ENCODE peak calls at places on chromosomes 13 and 19, in ten cellular contexts. J is H54; G is stimulated activated naive CD8-positive, alpha-beta T cell treated with anti-CD3 and anti-CD28 coated beads, Interleukin-15, Interleukin-2, amounts not matched to agents 100 U/mL and 50 U/mL, for 24 hours; B is neural crest cell; W is sigmoid colon; L is HFF-Myc; P is stimulated activated CD4-positive, alpha-beta T cell treated with anti-CD3 and anti-CD28 coated beads, Interleukin-15, amount 100 ng/mL, for 48 hours; I is ecto neural progenitor cell; O is activated CD8-positive, alpha-beta T cell treated with anti-CD3 and anti-CD28 coated beads for 36 hours; K is iPS DF 19.7. V is an unnamed sample.

GRCh38 chr19:10238172-10238783 is 7.1 kb upstream of the S1PR2 start:
- DNase-seq in J (peak; percentile 45), G (no peak), B (no peak), W (peak; percentile 92), L (no peak), P (no peak), I (no peak), O (peak; percentile 32), K (no peak), V (no peak)

GRCh38 chr13:33236021-33236420 is 49.5 kb downstream of the STARD13 start:
- DNase-seq in J (peak; percentile 26), G (no peak), B (no peak), W (no peak), L (no peak), P (no peak), I (no peak), O (no peak), K (no peak), V (no peak)

GRCh38 chr13:46567671-46568070 is 14.7 kb downstream of the LRCH1 start:
- DNase-seq in J (no peak), G (no peak), B (no peak), W (no peak), L (no peak), P (no peak), I (no peak), O (no peak), K (no peak), V (no peak)

GRCh38 chr19:1072371-1073015 is 5.5 kb downstream of the ARHGAP45 start:
- DNase-seq in J (no peak), G (no peak), B (no peak), W (no peak), L (no peak), P (no peak), I (no peak), O (no peak), K (no peak), V (no peak)

GRCh38 chr13:95317037-95317989 is 16.1 kb upstream of the ABCC4 start:
- DNase-seq in J (no peak), G (no peak), B (no peak), W (no peak), L (no peak), P (no peak), I (no peak), O (no peak), K (no peak), V (no peak)

GRCh38 chr13:77696006-77696862 is 1.3 kb upstream of the SLAIN1 start:
- DNase-seq in J (no peak), G (no peak), B (no peak), W (no peak), L (no peak), P (no peak), I (no peak), O (no peak), K (no peak), V (no peak)

GRCh38 chr19:902446-903226 is 9.4 kb downstream of the RNU6-9 start:
- DNase-seq in J (no peak), G (no peak), B (no peak), W (no peak), L (no peak), P (no peak), I (no peak), O (no peak), K (no peak), V (no peak)

GRCh38 chr13:62388515-62388914 is 972.9 kb upstream of the PCDH20 start:
- DNase-seq in J (no peak), G (no peak), B (no peak), W (no peak), L (no peak), P (no peak), I (no peak), O (no peak), K (no peak), V (no peak)

GRCh38 chr13:101065314-101065713 is 351.0 kb downstream of the NALCN start:
- DNase-seq in J (no peak), G (no peak), B (no peak), W (no peak), L (no peak), P (no peak), I (no peak), O (no peak), K (no peak), V (no peak)

GRCh38 chr19:38044267-38045111 is 137.5 kb downstream of the SIPA1L3 start:
- DNase-seq in J (peak; percentile 55), G (no peak), B (no peak), W (no peak), L (no peak), P (no peak), I (no peak), O (peak; percentile 32), K (no peak), V (no peak)

GRCh38 chr13:23966691-23967615 is 69.7 kb upstream of the C1QTNF9B start:
- DNase-seq in J (no peak), G (no peak), B (no peak), W (no peak), L (no peak), P (no peak), I (no peak), O (peak; percentile 20), K (no peak), V (no peak)

GRCh38 chr19:43656436-43656835 is 13.5 kb downstream of the PLAUR start:
- DNase-seq in J (no peak), G (no peak), B (no peak), W (no peak), L (no peak), P (no peak), I (no peak), O (no peak), K (no peak), V (no peak)

GRCh38 chr19:18507021-18507726 is 14.7 kb downstream of the ELL start:
- DNase-seq in J (no peak), G (no peak), B (no peak), W (no peak), L (no peak), P (no peak), I (no peak), O (no peak), K (no peak), V (no peak)

GRCh38 chr13:98020271-98020670 is 66.8 kb downstream of the IPO5 start:
- DNase-seq in J (no peak), G (no peak), B (no peak), W (no peak), L (no peak), P (no peak), I (no peak), O (no peak), K (no peak), V (no peak)

GRCh38 chr13:99484405-99484981 is 16.8 kb upstream of the TM9SF2 start:
- DNase-seq in J (no peak), G (no peak), B (no peak), W (no peak), L (no peak), P (no peak), I (no peak), O (no peak), K (no peak), V (no peak)

GRCh38 chr13:72920097-72920496 is 138.2 kb downstream of the PIBF1 start:
- DNase-seq in J (no peak), G (no peak), B (no peak), W (no peak), L (no peak), P (no peak), I (no peak), O (no peak), K (no peak), V (no peak)

GRCh38 chr13:27541386-27541785 is 78.9 kb downstream of the LNX2 start:
- DNase-seq in J (no peak), G (no peak), B (no peak), W (no peak), L (no peak), P (no peak), I (no peak), O (no peak), K (no peak), V (no peak)

GRCh38 chr13:47426126-47426849 is 529.4 kb upstream of the HTR2A start:
- DNase-seq in J (no peak), G (no peak), B (no peak), W (peak; percentile 70), L (no peak), P (no peak), I (no peak), O (no peak), K (no peak), V (no peak)

GRCh38 chr13:110363009-110363408 is 55.9 kb downstream of the COL4A2 start:
- DNase-seq in J (no peak), G (no peak), B (no peak), W (peak; percentile 85), L (no peak), P (no peak), I (no peak), O (no peak), K (no peak), V (peak; percentile 80)

V was measured in coronary artery.